ENCODE peak calls at places on chromosomes 5 and 9, in ten cellular contexts. T is effector memory CD4-positive, alpha-beta T cell; S is MM.1S; U is endodermal cell; J is aorta; G is uterus; V is A549; P is spleen; L is ovary; W is heart right ventricle. Y is an unnamed sample.

GRCh38 chr5:64763948-64764503 is 4.5 kb downstream of the SREK1IP1 start:
- DNase-seq in T (no peak), S (no peak), U (no peak), J (no peak), G (no peak), V (no peak), P (no peak), L (no peak), W (no peak), Y (no peak)

GRCh38 chr5:71960196-71960595 is 147.1 kb upstream of the MAP1B start:
- DNase-seq in T (no peak), S (no peak), U (no peak), J (no peak), G (no peak), V (no peak), P (no peak), L (no peak), W (no peak), Y (no peak)

GRCh38 chr9:1839984-1840383 is 175.2 kb upstream of the SMARCA2 start:
- DNase-seq in T (no peak), S (no peak), U (no peak), J (no peak), G (no peak), V (no peak), P (no peak), L (no peak), W (no peak), Y (no peak)

GRCh38 chr9:111831371-111832108 is 36.8 kb upstream of the SHOC1 start:
- DNase-seq in T (no peak), S (no peak), U (no peak), J (no peak), G (no peak), V (no peak), P (no peak), L (no peak), W (no peak), Y (no peak)

GRCh38 chr9:7570107-7570720 is 229.4 kb downstream of the DMAC1 start:
- DNase-seq in T (peak; percentile 9), S (peak; percentile 70), U (peak; percentile 90), J (peak; percentile 42), G (no peak), V (peak; percentile 5), P (no peak), L (no peak), W (peak; percentile 37), Y (peak; percentile 81)

GRCh38 chr5:103014983-103015382 is 105.0 kb downstream of the GIN1 start:
- DNase-seq in T (no peak), S (no peak), U (no peak), J (no peak), G (no peak), V (no peak), P (no peak), L (no peak), W (no peak), Y (no peak)

GRCh38 chr5:102753889-102754498 is 1.1 kb upstream of the PAM start:
- DNase-seq in T (no peak), S (no peak), U (peak; percentile 64), J (no peak), G (no peak), V (peak; percentile 4), P (peak; percentile 74), L (peak; percentile 34), W (no peak), Y (no peak)

GRCh38 chr9:21778300-21778699 is 24.1 kb upstream of the MTAP start:
- DNase-seq in T (no peak), S (no peak), U (no peak), J (no peak), G (no peak), V (no peak), P (no peak), L (no peak), W (no peak), Y (peak; percentile 45)

GRCh38 chr5:139806111-139806510 is 10.5 kb downstream of the PSD2 start:
- DNase-seq in T (no peak), S (no peak), U (no peak), J (peak; percentile 5), G (no peak), V (no peak), P (no peak), L (no peak), W (no peak), Y (no peak)

DNA sequence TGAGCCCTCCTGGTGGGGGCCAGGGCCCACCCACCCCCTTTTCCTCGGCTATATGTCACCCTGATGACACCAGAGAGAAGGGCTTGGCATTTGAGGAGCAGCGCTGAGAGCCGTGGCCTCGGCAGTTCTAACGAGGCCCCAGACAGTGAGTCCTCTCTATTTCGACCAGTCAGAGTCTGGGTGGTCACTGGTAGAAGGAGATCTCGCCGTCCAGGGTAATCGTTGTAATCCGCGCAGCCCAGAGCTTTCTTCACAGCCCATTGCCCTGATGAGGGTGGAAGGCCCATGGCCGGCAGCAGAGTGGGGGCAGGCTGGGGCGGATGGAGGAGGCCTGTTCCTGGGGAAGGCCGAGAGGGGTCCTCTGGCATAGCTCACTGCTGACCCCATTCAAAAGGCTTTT is 70.2 kb downstream of the PSMB7 start:
- DNase-seq in T (no peak), S (no peak), U (no peak), J (peak; percentile 12), G (no peak), V (no peak), P (peak; percentile 73), L (no peak), W (no peak), Y (no peak)
- H3K4me1 ChIP-seq in T (no peaks in the 10 kb centered on the region), S (no peaks in the 10 kb centered on the region), U (no peaks in the 10 kb centered on the region), J (no peaks in the 10 kb centered on the region), G (no peaks in the 10 kb centered on the region), V (peaks cover 12% of the 10 kb centered on the region), P (peaks cover 11% of the 10 kb centered on the region), L (peaks cover 8% of the 10 kb centered on the region), W (no peaks in the 10 kb centered on the region), Y (no peaks in the 10 kb centered on the region)

DNA sequence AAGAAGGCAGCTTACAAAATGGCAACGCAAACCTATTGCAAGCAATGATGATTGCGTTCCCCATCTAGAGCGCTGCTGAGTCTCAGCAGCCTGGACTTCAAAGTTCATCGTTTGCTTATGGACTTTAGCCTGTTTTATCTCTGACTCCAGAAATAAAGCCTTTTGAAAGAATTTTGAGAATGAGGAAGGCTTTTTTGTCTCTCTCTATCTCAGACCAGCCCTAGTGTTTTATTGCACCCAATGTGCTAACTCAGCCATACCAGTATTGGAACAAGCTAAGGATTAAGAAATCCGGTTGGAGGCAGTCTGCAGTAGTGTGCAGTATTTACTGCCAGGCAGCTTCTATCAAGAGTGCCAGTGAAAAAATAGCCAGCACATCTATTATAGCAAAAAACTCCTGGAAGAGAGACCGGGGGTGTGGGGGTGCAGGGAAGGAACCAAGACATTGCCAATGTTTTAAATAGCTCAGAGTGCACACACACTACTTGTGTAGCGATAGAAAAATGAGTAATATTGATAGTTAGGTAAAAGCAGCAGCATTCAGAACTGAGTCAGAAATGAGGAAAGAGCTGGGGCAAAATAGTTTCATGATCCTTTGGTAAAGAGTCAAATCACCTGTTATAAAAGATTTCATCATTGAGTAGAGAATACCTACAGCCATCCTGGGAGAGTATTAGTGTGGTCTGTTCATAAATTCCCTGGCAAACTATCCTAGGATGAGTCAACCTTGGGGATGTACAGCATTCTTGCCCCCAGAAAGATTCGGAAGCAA is 219.0 kb downstream of the ZNF608 start:
- DNase-seq in T (no peak), S (no peak), U (no peak), J (peak; percentile 47), G (no peak), V (no peak), P (no peak), L (peak; percentile 38), W (no peak), Y (no peak)
- H3K9me3 ChIP-seq in T (no peaks in the 10 kb centered on the region), S (no peaks in the 10 kb centered on the region), U (peaks cover 4% of the 10 kb centered on the region), J (no peaks in the 10 kb centered on the region), G (no peaks in the 10 kb centered on the region), V (no peaks in the 10 kb centered on the region), P (no peaks in the 10 kb centered on the region), L (no peaks in the 10 kb centered on the region), W (no peaks in the 10 kb centered on the region), Y (no peaks in the 10 kb centered on the region)

GRCh38 chr9:84991506-84991855 is 322.0 kb downstream of the NTRK2 start:
- DNase-seq in T (no peak), S (no peak), U (no peak), J (no peak), G (no peak), V (no peak), P (no peak), L (no peak), W (no peak), Y (no peak)

GRCh38 chr9:84990416-84990815 is 320.9 kb downstream of the NTRK2 start:
- DNase-seq in T (no peak), S (no peak), U (no peak), J (no peak), G (no peak), V (no peak), P (no peak), L (no peak), W (no peak), Y (no peak)

GRCh38 chr9:84993105-84993504 is 323.6 kb downstream of the NTRK2 start:
- DNase-seq in T (no peak), S (no peak), U (peak; percentile 71), J (no peak), G (no peak), V (no peak), P (no peak), L (no peak), W (no peak), Y (no peak)

GRCh38 chr9:84988621-84989020 is 319.1 kb downstream of the NTRK2 start:
- DNase-seq in T (no peak), S (no peak), U (no peak), J (no peak), G (no peak), V (no peak), P (no peak), L (no peak), W (no peak), Y (no peak)

GRCh38 chr9:84990850-84991505 is 321.4 kb downstream of the NTRK2 start:
- DNase-seq in T (no peak), S (no peak), U (no peak), J (no peak), G (no peak), V (no peak), P (no peak), L (no peak), W (no peak), Y (no peak)
- H3K27ac ChIP-seq in T (no peak overlapping the region), S (no peak overlapping the region), U (peak overlapping the region; percentile 53), J (no peak overlapping the region), G (no peak overlapping the region), V (no peak overlapping the region), P (no peak overlapping the region), L (no peak overlapping the region), W (no peak overlapping the region), Y (no peak overlapping the region)

DNA sequence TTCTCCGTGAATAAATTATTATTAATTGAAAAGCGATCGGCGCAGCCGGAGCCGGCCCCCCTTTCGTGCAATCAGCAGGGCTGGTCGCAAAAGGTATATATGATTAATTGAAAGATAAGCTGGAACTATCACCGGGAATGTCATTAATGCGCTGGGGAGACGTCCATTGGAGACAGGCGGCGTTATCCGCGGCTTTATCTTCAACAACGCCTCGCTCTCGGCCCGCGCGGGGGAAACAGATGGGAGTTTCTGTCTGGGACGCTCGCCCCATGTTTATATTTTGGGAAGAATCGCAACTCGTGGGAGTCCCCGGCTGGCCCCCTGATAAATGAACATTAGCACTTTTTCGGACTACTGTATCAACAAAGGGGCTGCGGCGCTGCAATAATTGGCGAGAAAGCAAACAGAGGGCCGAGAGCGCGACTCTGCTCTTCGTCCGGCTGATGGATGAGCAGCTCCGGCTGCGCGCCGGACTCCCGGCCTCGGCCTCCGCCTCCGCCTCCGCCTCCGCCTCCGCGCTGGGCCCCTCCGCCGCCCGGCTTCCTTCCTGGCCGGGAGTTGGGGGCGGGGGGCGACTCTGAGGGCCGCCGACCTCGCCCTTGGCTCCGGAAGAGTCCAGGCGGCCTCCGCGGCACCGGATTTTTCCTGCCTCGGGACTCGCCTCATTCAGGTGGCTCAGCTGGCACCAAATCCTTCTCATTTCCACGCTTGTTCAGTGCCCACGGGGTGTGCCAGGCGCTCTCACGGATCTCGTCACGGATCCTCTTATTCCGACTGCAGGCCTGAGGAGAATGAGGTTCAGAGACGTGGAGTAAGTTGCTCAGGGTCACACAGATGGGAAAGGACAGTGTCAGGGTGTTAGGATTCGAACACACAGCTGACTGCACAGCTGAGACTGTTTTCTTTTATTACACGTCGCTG is 3.6 kb upstream of the NKX2-5 start:
- DNase-seq in T (no peak), S (no peak), U (peak; percentile 74), J (no peak), G (no peak), V (no peak), P (no peak), L (no peak), W (no peak), Y (no peak)
- H3K4me1 ChIP-seq in T (peaks cover 23% of the 10 kb centered on the region), S (no peaks in the 10 kb centered on the region), U (peaks cover 8% of the 10 kb centered on the region), J (no peaks in the 10 kb centered on the region), G (no peaks in the 10 kb centered on the region), V (peaks cover 8% of the 10 kb centered on the region), P (peaks cover 74% of the 10 kb centered on the region), L (peaks cover 5% of the 10 kb centered on the region), W (peaks cover 5% of the 10 kb centered on the region), Y (peaks cover 14% of the 10 kb centered on the region)

Y was measured in CD4-positive, CD25-positive, alpha-beta regulatory T cell.